ENCODE peak calls at places on chromosomes 6 and 20, in seven cellular contexts. One of them, this sample, is unnamed.

GRCh38 chr20:3924304-3925112 is 35.3 kb downstream of the PANK2 start:
- DNase-seq in GM23338: no peak
- DNase-seq in HCT116: no peak
- DNase-seq in spleen: peak
- DNase-seq in H1: no peak
- DNase-seq in transverse colon: no peak
- DNase-seq in stomach: peak
- DNase-seq in this sample: no peak

GRCh38 chr20:3696200-3696599 is 14.4 kb upstream of the ADAM33 start:
- DNase-seq in stomach: no peak
- DNase-seq in GM23338: peak
- DNase-seq in spleen: no peak
- DNase-seq in HCT116: no peak
- DNase-seq in transverse colon: no peak
- DNase-seq in H1: no peak
- DNase-seq in this sample: no peak

GRCh38 chr6:127477648-127478047 is 18.5 kb upstream of the KIAA0408 start:
- DNase-seq in GM23338: no peak
- DNase-seq in HCT116: no peak
- DNase-seq in stomach: no peak
- DNase-seq in transverse colon: no peak
- DNase-seq in H1: no peak
- DNase-seq in spleen: no peak
- DNase-seq in this sample: no peak

GRCh38 chr20:36717657-36718056 is 28.2 kb downstream of the NDRG3 start:
- DNase-seq in GM23338: peak
- DNase-seq in spleen: no peak
- DNase-seq in H1: no peak
- DNase-seq in HCT116: no peak
- DNase-seq in stomach: no peak
- DNase-seq in transverse colon: peak
- DNase-seq in this sample: peak

GRCh38 chr20:11432407-11432806 is 485.3 kb upstream of the BTBD3 start:
- DNase-seq in GM23338: no peak
- DNase-seq in stomach: no peak
- DNase-seq in H1: no peak
- DNase-seq in HCT116: no peak
- DNase-seq in transverse colon: no peak
- DNase-seq in spleen: no peak
- DNase-seq in this sample: no peak

GRCh38 chr20:24469116-24470030 is at the start of gene SYNDIG1:
- DNase-seq in transverse colon: no peak
- DNase-seq in H1: peak
- DNase-seq in GM23338: peak
- DNase-seq in HCT116: no peak
- DNase-seq in spleen: no peak
- DNase-seq in stomach: no peak
- DNase-seq in this sample: no peak

GRCh38 chr6:113909224-113909856 is 52.2 kb downstream of the MARCKS start:
- DNase-seq in spleen: no peak
- DNase-seq in stomach: no peak
- DNase-seq in transverse colon: no peak
- DNase-seq in H1: no peak
- DNase-seq in GM23338: peak
- DNase-seq in HCT116: peak
- DNase-seq in this sample: peak

GRCh38 chr6:34718867-34719441 is 22.4 kb upstream of the ILRUN start:
- DNase-seq in HCT116: no peak
- DNase-seq in transverse colon: no peak
- DNase-seq in spleen: no peak
- DNase-seq in GM23338: no peak
- DNase-seq in stomach: no peak
- DNase-seq in H1: no peak
- DNase-seq in this sample: no peak

GRCh38 chr6:157240960-157241311 is 82.4 kb downstream of the TMEM242 start:
- DNase-seq in transverse colon: no peak
- DNase-seq in spleen: peak
- DNase-seq in GM23338: no peak
- DNase-seq in stomach: no peak
- DNase-seq in HCT116: no peak
- DNase-seq in H1: no peak
- DNase-seq in this sample: no peak

GRCh38 chr20:4013041-4013440 is 2.3 kb downstream of the RNF24 start:
- DNase-seq in spleen: no peak
- DNase-seq in H1: no peak
- DNase-seq in HCT116: no peak
- DNase-seq in GM23338: no peak
- DNase-seq in stomach: no peak
- DNase-seq in transverse colon: no peak
- DNase-seq in this sample: no peak

GRCh38 chr20:5180933-5181332 is 54.1 kb downstream of the CDS2 start:
- DNase-seq in transverse colon: no peak
- DNase-seq in spleen: no peak
- DNase-seq in H1: no peak
- DNase-seq in HCT116: no peak
- DNase-seq in stomach: no peak
- DNase-seq in GM23338: no peak
- DNase-seq in this sample: no peak
- H3K27ac ChIP-seq in transverse colon: peak
- H3K27ac ChIP-seq in spleen: no peak
- H3K27ac ChIP-seq in H1: no peak
- H3K27ac ChIP-seq in HCT116: no peak
- H3K27ac ChIP-seq in stomach: no peak
- H3K27ac ChIP-seq in GM23338: no peak
- H3K27ac ChIP-seq in this sample: no peak

GRCh38 chr20:40688129-40689099 is 622 bp downstream of the MAFB start:
- DNase-seq in H1: peak
- DNase-seq in GM23338: no peak
- DNase-seq in transverse colon: no peak
- DNase-seq in stomach: no peak
- DNase-seq in HCT116: no peak
- DNase-seq in spleen: no peak
- DNase-seq in this sample: no peak

GRCh38 chr20:40686893-40687292 is 2.1 kb downstream of the MAFB start:
- DNase-seq in HCT116: no peak
- DNase-seq in H1: no peak
- DNase-seq in stomach: no peak
- DNase-seq in transverse colon: no peak
- DNase-seq in GM23338: no peak
- DNase-seq in spleen: no peak
- DNase-seq in this sample: no peak

GRCh38 chr20:40689100-40689942 is at the start of gene MAFB:
- DNase-seq in HCT116: no peak
- DNase-seq in GM23338: peak
- DNase-seq in spleen: peak
- DNase-seq in H1: peak
- DNase-seq in stomach: peak
- DNase-seq in transverse colon: peak
- DNase-seq in this sample: no peak

GRCh38 chr20:40686434-40686882 is 2.6 kb downstream of the MAFB start:
- DNase-seq in spleen: no peak
- DNase-seq in GM23338: peak
- DNase-seq in stomach: no peak
- DNase-seq in transverse colon: no peak
- DNase-seq in H1: peak
- DNase-seq in HCT116: no peak
- DNase-seq in this sample: no peak

DNA sequence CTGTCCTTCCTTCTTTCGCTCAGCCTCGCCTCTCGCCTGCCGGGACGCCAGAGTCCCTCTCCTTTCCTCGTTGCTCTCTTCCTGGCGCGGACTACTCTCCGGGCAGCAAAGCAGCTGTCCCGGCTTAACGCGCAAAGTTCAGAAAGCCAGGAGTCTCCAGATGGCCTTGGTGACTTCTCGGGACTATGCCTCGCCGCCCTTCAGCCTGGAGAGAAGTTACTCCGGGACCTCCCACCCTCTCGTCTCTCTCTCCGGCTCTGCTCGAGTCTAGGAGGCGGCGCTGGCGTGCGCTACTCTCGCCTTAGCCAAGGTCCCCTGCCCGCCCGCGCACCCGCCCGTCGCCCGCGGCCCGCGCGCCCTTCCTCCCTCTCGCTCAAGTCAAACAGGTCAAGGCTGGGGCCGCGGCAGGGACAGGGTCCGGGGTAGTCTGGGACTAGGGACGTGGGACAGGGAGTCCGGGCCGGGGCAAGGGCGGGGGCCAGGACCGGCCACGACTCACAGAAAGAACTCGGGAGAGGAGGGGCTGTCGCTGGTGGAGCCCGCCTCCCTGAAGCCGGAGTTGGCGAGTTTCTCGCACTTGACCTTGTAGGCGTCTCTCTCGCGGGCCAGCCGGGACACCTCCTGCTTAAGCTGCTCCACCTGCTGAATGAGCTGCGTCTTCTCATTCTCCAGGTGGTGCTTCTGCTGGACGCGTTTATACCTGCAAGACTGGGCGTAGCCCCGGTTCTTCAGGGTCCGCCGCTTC is 1.5 kb downstream of the MAFB start:
- DNase-seq in transverse colon: no peak
- DNase-seq in spleen: peak
- DNase-seq in HCT116: no peak
- DNase-seq in GM23338: peak
- DNase-seq in stomach: peak
- DNase-seq in H1: peak
- DNase-seq in this sample: no peak
- TF ChIP-seq POLR2AphosphoS5 in transverse colon: no peak
- TF ChIP-seq POLR2AphosphoS5 in spleen: peak
- TF ChIP-seq POLR2AphosphoS5 in HCT116: no peak
- TF ChIP-seq POLR2AphosphoS5 in GM23338: no peak
- TF ChIP-seq POLR2AphosphoS5 in stomach: no peak
- TF ChIP-seq POLR2AphosphoS5 in H1: no peak
- TF ChIP-seq POLR2AphosphoS5 in this sample: no peak

DNA sequence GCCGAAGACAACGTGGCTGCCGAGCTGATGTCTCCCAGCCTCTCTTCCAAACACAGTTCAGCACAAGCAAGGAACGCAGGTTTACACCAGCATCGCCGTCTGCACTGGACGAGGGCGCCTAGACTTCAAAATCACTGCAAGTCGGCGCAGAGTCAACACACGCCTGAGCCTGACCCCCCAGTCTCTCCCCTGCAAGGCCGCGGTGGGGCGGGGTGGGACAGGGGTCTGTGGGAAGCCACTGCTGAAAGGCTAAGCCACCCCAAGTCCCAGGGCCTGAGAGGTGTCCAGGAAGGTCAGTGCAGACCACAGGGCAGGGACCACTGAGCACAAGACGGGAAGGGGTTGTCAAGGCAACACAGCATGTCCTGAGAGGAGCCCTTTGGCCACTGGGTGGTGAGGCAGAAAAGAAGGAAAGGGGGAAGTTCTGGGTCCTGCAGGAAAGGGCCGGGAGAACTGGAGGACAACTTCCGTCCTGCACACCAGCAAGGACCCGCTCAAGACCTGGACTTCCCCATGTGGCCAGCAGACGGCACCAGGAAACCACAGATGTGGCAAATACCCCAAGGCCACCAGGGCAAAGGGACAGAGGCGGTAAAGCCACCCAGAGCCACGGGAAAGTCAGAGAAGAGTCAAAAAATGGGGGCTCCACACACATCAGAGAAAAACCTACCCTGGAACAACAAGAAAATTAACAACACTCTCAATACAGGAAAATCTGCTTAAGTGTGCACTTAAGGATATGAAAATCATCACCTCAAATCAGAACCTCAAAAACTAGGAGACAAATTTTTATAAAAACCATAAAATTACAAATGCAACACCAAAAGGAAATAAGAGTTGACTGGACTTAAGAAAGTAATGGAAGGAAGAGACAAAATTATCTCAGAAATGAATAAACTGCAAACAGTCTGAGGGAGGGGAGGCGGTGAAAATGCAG is 84.8 kb downstream of the TAF4 start:
- DNase-seq in transverse colon: no peak
- DNase-seq in HCT116: peak
- DNase-seq in H1: no peak
- DNase-seq in stomach: peak
- DNase-seq in spleen: peak
- DNase-seq in GM23338: peak
- DNase-seq in this sample: peak
- TF ChIP-seq CTCF in transverse colon: no peak
- TF ChIP-seq CTCF in HCT116: peak
- TF ChIP-seq CTCF in H1: peak
- TF ChIP-seq CTCF in stomach: no peak
- TF ChIP-seq CTCF in spleen: peak
- TF ChIP-seq CTCF in GM23338: peak
- TF ChIP-seq CTCF in this sample: peak

GRCh38 chr20:45946149-45946970 is 11.9 kb downstream of the PCIF1 start:
- DNase-seq in stomach: peak
- DNase-seq in spleen: peak
- DNase-seq in transverse colon: peak
- DNase-seq in HCT116: no peak
- DNase-seq in GM23338: no peak
- DNase-seq in H1: no peak
- DNase-seq in this sample: no peak
- H3K27ac ChIP-seq in stomach: peak
- H3K27ac ChIP-seq in spleen: peak
- H3K27ac ChIP-seq in transverse colon: peak
- H3K27ac ChIP-seq in HCT116: no peak
- H3K27ac ChIP-seq in GM23338: no peak
- H3K27ac ChIP-seq in H1: no peak
- H3K27ac ChIP-seq in this sample: no peak

DNA sequence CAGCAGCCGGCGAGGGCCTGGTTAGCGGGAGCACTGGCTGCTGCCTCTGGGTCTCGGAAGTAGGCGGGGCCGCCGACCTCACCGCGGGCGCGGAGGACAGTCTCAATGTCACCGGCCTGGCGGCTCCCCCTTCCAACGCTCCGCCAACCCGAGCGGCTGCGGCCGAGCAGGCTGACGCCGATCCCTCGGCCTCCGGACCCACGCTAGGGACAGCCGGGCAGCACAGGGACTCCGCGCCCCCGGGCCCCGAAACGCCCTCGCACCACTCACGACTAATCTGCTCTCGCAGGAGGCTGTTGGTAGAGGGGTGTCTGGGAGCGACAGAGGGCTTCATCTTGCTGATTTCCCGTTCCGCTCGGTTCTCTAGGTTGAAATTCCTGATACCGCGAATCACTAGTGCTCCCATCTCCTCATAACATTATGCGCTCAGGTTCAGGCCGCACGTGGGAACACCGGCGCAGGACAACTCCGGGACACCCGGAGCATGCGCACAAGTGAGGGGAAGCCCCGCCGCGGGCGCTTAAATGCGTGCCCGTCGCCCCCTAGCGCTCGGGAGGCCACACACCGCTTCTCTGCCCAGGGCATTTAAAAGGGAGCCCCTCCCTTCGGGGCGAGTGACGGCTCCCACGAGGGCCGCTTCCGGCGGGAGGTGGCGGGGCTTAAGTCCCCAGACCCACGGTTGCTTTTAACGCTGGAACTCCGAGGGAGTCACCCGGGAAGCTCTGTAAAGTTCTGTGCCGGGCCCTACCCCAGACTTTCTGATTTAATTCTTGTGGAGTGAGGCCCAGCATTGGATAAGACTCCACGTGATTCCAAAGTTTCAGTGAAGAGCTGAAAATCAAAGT is at the start of gene NDUFAF4:
- DNase-seq in stomach: peak
- DNase-seq in spleen: peak
- DNase-seq in H1: peak
- DNase-seq in HCT116: peak
- DNase-seq in GM23338: peak
- DNase-seq in transverse colon: peak
- DNase-seq in this sample: peak
- TF ChIP-seq POLR2AphosphoS5 in stomach: peak
- TF ChIP-seq POLR2AphosphoS5 in spleen: peak
- TF ChIP-seq POLR2AphosphoS5 in H1: peak
- TF ChIP-seq POLR2AphosphoS5 in HCT116: peak
- TF ChIP-seq POLR2AphosphoS5 in GM23338: peak
- TF ChIP-seq POLR2AphosphoS5 in transverse colon: peak
- TF ChIP-seq POLR2AphosphoS5 in this sample: peak

GRCh38 chr6:82178084-82178758 is 69.3 kb downstream of the IBTK start:
- DNase-seq in GM23338: no peak
- DNase-seq in spleen: no peak
- DNase-seq in transverse colon: no peak
- DNase-seq in stomach: no peak
- DNase-seq in HCT116: no peak
- DNase-seq in H1: no peak
- DNase-seq in this sample: no peak
- TF ChIP-seq CTCF in GM23338: no peak
- TF ChIP-seq CTCF in spleen: no peak
- TF ChIP-seq CTCF in transverse colon: peak
- TF ChIP-seq CTCF in stomach: no peak
- TF ChIP-seq CTCF in HCT116: peak
- TF ChIP-seq CTCF in H1: no peak
- TF ChIP-seq CTCF in this sample: peak

This sample was measured in Panc1.